ENCODE peak calls at places on chromosomes 5 and 9, in five cellular contexts. M is CD8-positive, alpha-beta memory T cell; Z is RWPE2; A is adipocyte; F is OCI-LY7. S is an unnamed sample. For H3K36me3 and H3K4me1, the result is how much of the 10 kb centered on the place peaks cover.

GRCh38 chr9:83649080-83649479 is 26.1 kb downstream of the IDNK start:
- DNase-seq in M (peak), Z (no peak), A (peak), F (peak), S (peak)

GRCh38 chr9:94014066-94014654 is 59.0 kb upstream of the BARX1 start:
- DNase-seq in M (no peak), Z (no peak), A (peak), F (peak), S (no peak)

GRCh38 chr5:17185349-17185748 is 32.1 kb upstream of the BASP1 start:
- DNase-seq in M (no peak), Z (no peak), A (no peak), F (no peak), S (no peak)

GRCh38 chr9:84871983-84872382 is 202.5 kb downstream of the NTRK2 start:
- DNase-seq in M (no peak), Z (no peak), A (no peak), F (no peak), S (no peak)

GRCh38 chr9:16784002-16784401 is 86.5 kb downstream of the BNC2 start:
- DNase-seq in M (no peak), Z (no peak), A (no peak), F (no peak), S (no peak)

GRCh38 chr5:148457183-148457620 is 73.4 kb downstream of the FBXO38 start:
- DNase-seq in M (no peak), Z (no peak), A (no peak), F (peak), S (no peak)

GRCh38 chr5:67195406-67196275 is 958 bp downstream of the CD180 start:
- DNase-seq in M (no peak), Z (no peak), A (no peak), F (no peak), S (no peak)

GRCh38 chr5:136686192-136686872 is 321.0 kb upstream of the TRPC7 start:
- DNase-seq in M (no peak), Z (no peak), A (peak), F (peak), S (no peak)

GRCh38 chr5:96758621-96759020 is 49.1 kb downstream of the ERAP1 start:
- DNase-seq in M (no peak), Z (no peak), A (no peak), F (no peak), S (no peak)

GRCh38 chr9:111952559-111952958 is 55.9 kb downstream of the UGCG start:
- DNase-seq in M (no peak), Z (no peak), A (peak), F (no peak), S (no peak)

GRCh38 chr5:52024363-52024762 is 641.1 kb downstream of the ISL1 start:
- DNase-seq in M (no peak), Z (no peak), A (no peak), F (no peak), S (no peak)

GRCh38 chr9:134517069-134517680 is 124.4 kb upstream of the COL5A1 start:
- DNase-seq in M (no peak), Z (no peak), A (no peak), F (no peak), S (no peak)

GRCh38 chr5:149387982-149388381 is 8.9 kb upstream of the IL17B start:
- DNase-seq in M (no peak), Z (no peak), A (peak), F (no peak), S (no peak)

GRCh38 chr5:73485715-73486114 is 12.5 kb upstream of the BTF3 start:
- DNase-seq in M (no peak), Z (no peak), A (peak), F (no peak), S (no peak)

GRCh38 chr5:16467363-16468219 is 2.0 kb upstream of the ZNF622 start:
- DNase-seq in M (no peak), Z (no peak), A (peak), F (peak), S (peak)

GRCh38 chr5:14063117-14063516 is 80.0 kb upstream of the TRIO start:
- DNase-seq in M (no peak), Z (no peak), A (peak), F (no peak), S (no peak)

GRCh38 chr5:60036539-60036938 is 143.0 kb upstream of the PDE4D start:
- DNase-seq in M (no peak), Z (no peak), A (no peak), F (no peak), S (no peak)

DNA sequence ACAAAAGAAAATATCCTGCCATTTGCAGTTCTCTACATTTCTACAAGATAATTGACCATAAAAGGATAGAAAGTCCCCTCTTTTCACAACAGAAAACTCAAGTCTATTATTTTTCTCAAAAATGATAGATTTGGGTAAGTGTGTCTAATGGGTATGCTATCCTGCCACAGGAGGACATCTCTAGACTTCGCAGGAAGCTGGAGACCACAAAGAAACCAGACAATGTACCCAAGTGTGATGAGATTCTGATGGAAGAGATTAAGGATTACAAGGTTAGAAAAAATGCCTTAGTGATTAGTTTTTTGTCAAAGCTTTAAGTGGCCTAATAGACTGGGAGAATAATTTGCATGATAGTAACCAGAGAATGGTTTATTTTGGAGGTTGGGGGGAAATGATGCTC is 28.1 kb downstream of the RNF20 start:
- DNase-seq in M (no peak), Z (no peak), A (no peak), F (no peak), S (no peak)
- H3K36me3 ChIP-seq in M (under half), Z (half or more), A (half or more), F (half or more), S (under half)

GRCh38 chr9:110160685-110161084 is 47.3 kb downstream of the C9orf152 start:
- DNase-seq in M (no peak), Z (no peak), A (no peak), F (no peak), S (no peak)
- H3K4me1 ChIP-seq in M (under half), Z (under half), A (under half), F (under half), S (under half)

GRCh38 chr9:128102196-128102595 is 25.3 kb downstream of the PTGES2 start:
- DNase-seq in M (no peak), Z (no peak), A (no peak), F (no peak), S (peak)
- H3K36me3 ChIP-seq in M (under half), Z (under half), A (half or more), F (half or more), S (under half)

DNA sequence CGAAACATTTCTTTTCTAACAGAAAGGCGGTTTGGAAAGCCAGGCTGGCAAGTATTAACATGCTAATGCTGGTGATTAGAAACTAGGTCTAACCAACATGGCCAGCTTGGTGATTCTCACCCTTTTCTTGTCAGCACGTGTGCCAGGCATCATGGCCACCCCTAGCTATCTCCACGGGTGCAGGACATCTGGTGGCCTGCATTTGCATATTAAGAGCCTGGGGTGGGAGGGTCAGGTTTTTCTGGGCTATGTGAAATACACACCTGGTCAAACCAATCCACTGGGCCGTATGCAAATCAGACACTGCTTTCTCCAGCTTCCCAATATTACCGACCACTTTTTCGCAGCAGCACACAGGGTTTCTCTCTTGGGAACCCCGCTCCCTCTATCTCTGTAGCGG is 612.1 kb downstream of the PTPRD start:
- DNase-seq in M (no peak), Z (no peak), A (no peak), F (no peak), S (no peak)
- H3K4me1 ChIP-seq in M (under half), Z (under half), A (under half), F (under half), S (under half)

DNA sequence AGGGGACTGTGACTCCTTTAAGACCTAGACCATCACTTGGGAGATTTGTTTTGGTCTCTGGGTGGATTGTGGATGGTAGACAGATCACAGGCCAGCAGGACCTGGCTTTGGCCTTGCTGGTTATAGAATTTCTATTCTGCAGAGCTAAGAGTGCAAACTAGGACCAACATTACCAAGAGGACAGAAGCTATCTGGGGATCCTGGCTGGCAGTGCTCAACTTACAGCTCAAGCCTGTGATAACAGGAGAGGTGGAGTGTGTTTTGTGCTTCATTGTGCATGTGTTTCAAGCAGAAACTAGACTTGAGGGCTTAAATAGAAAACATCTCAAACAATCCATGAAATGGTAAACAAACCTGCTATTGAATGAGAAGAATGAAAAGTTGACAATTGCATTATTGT is 106.7 kb downstream of the ZNF462 start:
- DNase-seq in M (no peak), Z (no peak), A (no peak), F (no peak), S (no peak)
- H3K36me3 ChIP-seq in M (under half), Z (half or more), A (under half), F (under half), S (under half)

GRCh38 chr9:33130501-33130900 is 36.6 kb downstream of the B4GALT1 start:
- DNase-seq in M (no peak), Z (no peak), A (peak), F (no peak), S (no peak)
- H3K4me1 ChIP-seq in M (under half), Z (under half), A (under half), F (under half), S (half or more)

GRCh38 chr9:109033941-109034700 is 20.8 kb upstream of the CTNNAL1 start:
- DNase-seq in M (no peak), Z (no peak), A (peak), F (no peak), S (no peak)
- H3K36me3 ChIP-seq in M (under half), Z (half or more), A (under half), F (half or more), S (under half)

DNA sequence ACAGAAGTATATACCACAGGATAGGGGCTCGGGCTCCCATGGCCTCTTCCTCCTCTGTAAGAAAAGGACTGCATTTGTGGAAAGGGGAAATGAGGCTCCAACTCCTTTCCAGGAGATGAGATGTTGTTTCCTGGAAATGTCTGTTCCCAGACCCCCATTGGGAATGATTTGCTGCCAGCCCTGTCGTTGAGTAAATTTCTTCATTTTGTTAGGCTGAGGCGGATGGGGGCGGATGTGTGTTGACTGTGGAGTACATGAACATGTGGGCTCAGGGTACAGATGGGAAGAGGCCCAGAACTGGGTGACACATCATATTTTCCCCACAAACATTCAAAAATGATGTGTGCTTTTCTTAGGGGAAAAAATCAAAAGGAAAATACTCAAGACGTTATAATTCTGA is 28.8 kb upstream of the TNFAIP8 start:
- DNase-seq in M (no peak), Z (no peak), A (no peak), F (no peak), S (no peak)
- H3K4me1 ChIP-seq in M (half or more), Z (under half), A (half or more), F (half or more), S (under half)

S was measured in gastrocnemius medialis.